ENCODE peak calls at places on chromosome 5, in seven cellular contexts. T, S, P, K, F, N and D are unnamed samples.

GRCh38 chr5:2012885-2013284 is 130.2 kb upstream of the IRX4 start:
- DNase-seq in T (no peak), S (no peak), P (no peak), K (no peak), F (no peak), N (no peak), D (no peak)

GRCh38 chr5:179146277-179146676 is 86.1 kb downstream of the ZNF354C start:
- DNase-seq in T (no peak), S (peak), P (no peak), K (no peak), F (no peak), N (no peak), D (no peak)

GRCh38 chr5:143014017-143014651 is 244.0 kb downstream of the ARHGAP26 start:
- DNase-seq in T (no peak), S (no peak), P (no peak), K (no peak), F (peak), N (peak), D (no peak)

GRCh38 chr5:133108481-133108921 is 56.7 kb downstream of the HSPA4 start:
- DNase-seq in T (no peak), S (no peak), P (no peak), K (no peak), F (no peak), N (peak), D (no peak)

GRCh38 chr5:60996368-60996767 is 51.4 kb downstream of the NDUFAF2 start:
- DNase-seq in T (no peak), S (no peak), P (no peak), K (no peak), F (no peak), N (no peak), D (no peak)

GRCh38 chr5:158133369-158133768 is 274.4 kb upstream of the CLINT1 start:
- DNase-seq in T (no peak), S (no peak), P (no peak), K (no peak), F (no peak), N (no peak), D (no peak)

GRCh38 chr5:148798786-148799185 is 27.6 kb upstream of the ADRB2 start:
- DNase-seq in T (no peak), S (no peak), P (no peak), K (no peak), F (no peak), N (no peak), D (no peak)

GRCh38 chr5:69237877-69238276 is 3.2 kb downstream of the CDK7 start:
- DNase-seq in T (no peak), S (no peak), P (no peak), K (no peak), F (no peak), N (no peak), D (no peak)

GRCh38 chr5:10297646-10298204 is 10.0 kb downstream of the CMBL start:
- DNase-seq in T (no peak), S (no peak), P (no peak), K (no peak), F (no peak), N (no peak), D (no peak)

GRCh38 chr5:133467712-133468463 is 144.5 kb downstream of the FSTL4 start:
- DNase-seq in T (no peak), S (no peak), P (no peak), K (no peak), F (no peak), N (no peak), D (no peak)

GRCh38 chr5:55450050-55450765 is 84.6 kb downstream of the PLPP1 start:
- DNase-seq in T (no peak), S (no peak), P (peak), K (peak), F (no peak), N (no peak), D (no peak)

GRCh38 chr5:132225165-132226032 is 2.3 kb downstream of the P4HA2 start:
- DNase-seq in T (peak), S (peak), P (no peak), K (peak), F (peak), N (no peak), D (peak)

GRCh38 chr5:103546858-103547257 is 15.7 kb downstream of the NUDT12 start:
- DNase-seq in T (no peak), S (no peak), P (no peak), K (no peak), F (no peak), N (no peak), D (no peak)

GRCh38 chr5:160699301-160699700 is 152.7 kb downstream of the ATP10B start:
- DNase-seq in T (no peak), S (no peak), P (peak), K (no peak), F (no peak), N (no peak), D (no peak)

GRCh38 chr5:44499381-44499780 is 110.2 kb upstream of the FGF10 start:
- DNase-seq in T (no peak), S (no peak), P (no peak), K (no peak), F (no peak), N (no peak), D (no peak)

GRCh38 chr5:158992104-158992740 is 107.5 kb downstream of the EBF1 start:
- DNase-seq in T (no peak), S (no peak), P (no peak), K (peak), F (no peak), N (no peak), D (no peak)

GRCh38 chr5:39759696-39760095 is 334.9 kb upstream of the DAB2 start:
- DNase-seq in T (no peak), S (no peak), P (no peak), K (peak), F (no peak), N (no peak), D (no peak)

GRCh38 chr5:39202594-39203290 is 16.6 kb downstream of the FYB1 start:
- DNase-seq in T (no peak), S (no peak), P (peak), K (no peak), F (no peak), N (no peak), D (no peak)

GRCh38 chr5:118533166-118533565 is 455.2 kb downstream of the DTWD2 start:
- DNase-seq in T (no peak), S (no peak), P (no peak), K (no peak), F (no peak), N (no peak), D (no peak)

GRCh38 chr5:72245517-72246238 is 74.4 kb downstream of the MRPS27 start:
- DNase-seq in T (no peak), S (no peak), P (peak), K (no peak), F (no peak), N (no peak), D (no peak)

GRCh38 chr5:122478741-122479459 is 166.9 kb downstream of the SNCAIP start:
- DNase-seq in T (no peak), S (no peak), P (no peak), K (peak), F (no peak), N (no peak), D (no peak)

GRCh38 chr5:137220523-137220927 is 278.6 kb downstream of the SPOCK1 start:
- DNase-seq in T (no peak), S (no peak), P (peak), K (peak), F (no peak), N (peak), D (no peak)

GRCh38 chr5:180779985-180780610 is 22.5 kb downstream of the MGAT1 start:
- DNase-seq in T (no peak), S (no peak), P (no peak), K (no peak), F (no peak), N (no peak), D (no peak)

GRCh38 chr5:5025098-5025773 is 114.9 kb upstream of the ADAMTS16 start:
- DNase-seq in T (no peak), S (no peak), P (no peak), K (no peak), F (no peak), N (no peak), D (no peak)

GRCh38 chr5:31692561-31693221 is 53.8 kb downstream of the PDZD2 start:
- DNase-seq in T (no peak), S (no peak), P (peak), K (no peak), F (peak), N (no peak), D (no peak)

GRCh38 chr5:29720954-29721353 is 1472.5 kb upstream of the CDH6 start:
- DNase-seq in T (no peak), S (no peak), P (no peak), K (no peak), F (no peak), N (no peak), D (no peak)

GRCh38 chr5:167869125-167869524 is 422.3 kb upstream of the WWC1 start:
- DNase-seq in T (no peak), S (no peak), P (no peak), K (no peak), F (no peak), N (no peak), D (no peak)

GRCh38 chr5:103014983-103015382 is 105.0 kb downstream of the GIN1 start:
- DNase-seq in T (no peak), S (no peak), P (no peak), K (peak), F (no peak), N (no peak), D (no peak)

GRCh38 chr5:172870807-172871431 is 36.9 kb downstream of the ERGIC1 start:
- DNase-seq in T (no peak), S (no peak), P (peak), K (no peak), F (peak), N (peak), D (no peak)

GRCh38 chr5:1202026-1202797 is 817 bp downstream of the SLC6A19 start:
- DNase-seq in T (peak), S (no peak), P (no peak), K (no peak), F (no peak), N (no peak), D (no peak)

GRCh38 chr5:26691486-26691885 is 346.9 kb downstream of the CDH9 start:
- DNase-seq in T (no peak), S (no peak), P (no peak), K (no peak), F (no peak), N (no peak), D (no peak)

GRCh38 chr5:172777381-172778222 is 6.6 kb upstream of the DUSP1 start:
- DNase-seq in T (peak), S (peak), P (peak), K (peak), F (peak), N (peak), D (peak)

GRCh38 chr5:127567026-127567768 is 49.8 kb downstream of the PRRC1 start:
- DNase-seq in T (no peak), S (no peak), P (no peak), K (no peak), F (no peak), N (no peak), D (no peak)

GRCh38 chr5:141001466-141001853 is 35.2 kb downstream of the PCDHAC2 start:
- DNase-seq in T (peak), S (no peak), P (no peak), K (no peak), F (no peak), N (no peak), D (no peak)

GRCh38 chr5:179795049-179795862 is 1.5 kb downstream of the LTC4S start:
- DNase-seq in T (peak), S (no peak), P (no peak), K (peak), F (no peak), N (no peak), D (peak)

GRCh38 chr5:78627175-78627574 is 21.4 kb downstream of the LHFPL2 start:
- DNase-seq in T (no peak), S (no peak), P (peak), K (peak), F (no peak), N (peak), D (no peak)

GRCh38 chr5:58259685-58260152 is 200.2 kb downstream of the PLK2 start:
- DNase-seq in T (no peak), S (no peak), P (no peak), K (peak), F (no peak), N (peak), D (no peak)

GRCh38 chr5:20276061-20276958 is 288.3 kb upstream of the CDH18 start:
- DNase-seq in T (no peak), S (no peak), P (peak), K (peak), F (peak), N (peak), D (no peak)